ENCODE peak calls at places on chromosomes 12 and 14, in five cellular contexts. X is HEK293T, Y is fibroblast of the conjunctiva, J is H7, E is tibial nerve. W is an unnamed sample.
A peak's percentile ranks its signal among the peaks of the same experiment; 100 is the strongest.

GRCh38 chr14:37213016-37213415 is 15.3 kb downstream of the MIPOL1 start:
- DNase-seq in X (no peak), Y (no peak), J (no peak), E (no peak), W (no peak)

GRCh38 chr12:53300187-53300586 is 692 bp downstream of the MYG1 start:
- DNase-seq in X (no peak), Y (no peak), J (no peak), E (no peak), W (no peak)

GRCh38 chr12:52497975-52498374 is 4.9 kb upstream of the KRT6A start:
- DNase-seq in X (no peak), Y (no peak), J (no peak), E (no peak), W (no peak)

GRCh38 chr14:102233081-102233480 is 71.9 kb downstream of the MOK start:
- DNase-seq in X (no peak), Y (no peak), J (no peak), E (no peak), W (no peak)

GRCh38 chr12:99619389-99620158 is 28.0 kb upstream of the GARIN6 start:
- DNase-seq in X (peak; percentile 30), Y (no peak), J (peak; percentile 15), E (no peak), W (no peak)

GRCh38 chr14:69079188-69079742 is 73.7 kb downstream of the DCAF5 start:
- DNase-seq in X (no peak), Y (no peak), J (no peak), E (no peak), W (no peak)

GRCh38 chr12:3881208-3881980 is 8.2 kb upstream of the PARP11 start:
- DNase-seq in X (no peak), Y (no peak), J (no peak), E (no peak), W (no peak)

GRCh38 chr14:103871596-103872480 is 24.5 kb upstream of the PPP1R13B start:
- DNase-seq in X (no peak), Y (no peak), J (peak; percentile 99), E (no peak), W (no peak)

GRCh38 chr14:102484316-102484715 is 25.3 kb downstream of the ANKRD9 start:
- DNase-seq in X (no peak), Y (no peak), J (no peak), E (no peak), W (no peak)

GRCh38 chr12:124915249-124916236 is 1.1 kb upstream of the UBC start:
- DNase-seq in X (no peak), Y (no peak), J (no peak), E (peak; percentile 50), W (no peak)

W was measured in right atrium auricular region.